ENCODE peak calls at places on chromosome 2, in four cellular contexts. S, V, Z and K are unnamed samples.

GRCh38 chr2:45046786-45047185 is 37.5 kb upstream of the SIX2 start:
- DNase-seq in S (no peak), V (no peak), Z (no peak), K (no peak)

GRCh38 chr2:118169359-118170005 is 81.2 kb downstream of the INSIG2 start:
- DNase-seq in S (no peak), V (no peak), Z (no peak), K (peak; percentile 26)

GRCh38 chr2:199258291-199258690 is 199.4 kb downstream of the SATB2 start:
- DNase-seq in S (no peak), V (no peak), Z (no peak), K (peak; percentile 24)

GRCh38 chr2:120424274-120424796 is 78.4 kb downstream of the INHBB start:
- DNase-seq in S (no peak), V (no peak), Z (no peak), K (no peak)

GRCh38 chr2:112636605-112637288 is 9.0 kb upstream of the SLC20A1 start:
- DNase-seq in S (no peak), V (no peak), Z (no peak), K (no peak)

GRCh38 chr2:64137567-64137966 is 6.7 kb downstream of the PELI1 start:
- DNase-seq in S (no peak), V (no peak), Z (no peak), K (no peak)

GRCh38 chr2:181686566-181687185 is 6.4 kb upstream of the NEUROD1 start:
- DNase-seq in S (no peak), V (no peak), Z (no peak), K (no peak)

GRCh38 chr2:98114643-98115355 is 27.8 kb downstream of the VWA3B start:
- DNase-seq in S (no peak), V (no peak), Z (no peak), K (no peak)

GRCh38 chr2:110796724-110797301 is 64.4 kb downstream of the ACOXL start:
- DNase-seq in S (no peak), V (no peak), Z (no peak), K (no peak)

GRCh38 chr2:102837626-102838198 is 75.9 kb downstream of the TMEM182 start:
- DNase-seq in S (no peak), V (no peak), Z (no peak), K (no peak)

GRCh38 chr2:67790622-67791021 is 272.2 kb downstream of the C1D start:
- DNase-seq in S (no peak), V (no peak), Z (no peak), K (no peak)

GRCh38 chr2:26089337-26089736 is 55.5 kb downstream of the RAB10 start:
- DNase-seq in S (no peak), V (no peak), Z (no peak), K (no peak)

GRCh38 chr2:26088038-26088643 is 54.3 kb downstream of the RAB10 start:
- DNase-seq in S (peak; percentile 54), V (peak; percentile 42), Z (no peak), K (peak; percentile 67)

GRCh38 chr2:26081601-26082000 is 47.7 kb downstream of the RAB10 start:
- DNase-seq in S (no peak), V (no peak), Z (no peak), K (no peak)

GRCh38 chr2:26086155-26086634 is 52.3 kb downstream of the RAB10 start:
- DNase-seq in S (no peak), V (no peak), Z (peak; percentile 42), K (no peak)

GRCh38 chr2:26086779-26087178 is 52.9 kb downstream of the RAB10 start:
- DNase-seq in S (no peak), V (no peak), Z (no peak), K (no peak)
- TF ChIP-seq JUNB in S (no peak), V (no peak), Z (no peak), K (no peak)

DNA sequence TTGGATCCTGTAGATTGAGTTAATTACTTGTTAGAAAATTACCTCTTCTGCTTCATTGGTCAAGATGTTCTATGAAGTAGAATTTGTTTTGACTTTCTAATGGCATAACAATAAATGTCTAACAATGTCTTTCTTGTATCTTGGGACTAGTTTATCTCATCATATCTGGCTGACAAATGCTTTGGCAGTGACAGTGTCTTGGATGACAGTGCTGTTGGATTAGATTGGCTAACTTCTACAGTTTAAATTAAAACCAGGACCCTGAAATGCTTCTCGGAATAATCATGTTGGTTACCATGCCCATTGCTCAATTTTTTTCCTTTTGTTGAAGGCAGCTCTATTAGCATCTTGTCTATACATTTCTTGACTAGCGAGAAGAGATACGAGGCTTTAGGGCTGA is 176.9 kb downstream of the PARD3B start:
- DNase-seq in S (no peak), V (no peak), Z (no peak), K (no peak)
- TF ChIP-seq CREB1 in S (no peak), V (no peak), Z (no peak), K (no peak)

DNA sequence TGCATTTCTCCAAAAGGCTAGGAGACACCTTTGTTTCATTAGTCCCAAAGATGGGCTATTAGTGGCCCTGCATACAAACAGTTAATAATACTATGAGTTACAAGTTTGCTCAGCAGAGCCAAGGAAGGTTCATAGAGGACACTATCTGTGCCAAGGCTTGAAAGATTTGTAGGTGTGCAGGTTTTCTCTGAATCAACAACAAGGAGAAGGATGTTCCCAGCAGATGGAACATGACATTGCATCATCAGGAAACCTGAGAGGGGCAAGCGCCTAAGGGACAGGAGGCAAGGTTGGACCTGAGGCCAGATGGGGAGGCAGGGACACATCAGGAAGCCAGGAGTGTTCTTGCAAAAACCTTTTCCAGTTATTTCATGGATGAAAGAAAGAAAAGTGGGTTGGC is 35.4 kb upstream of the STK17B start:
- DNase-seq in S (no peak), V (no peak), Z (no peak), K (peak; percentile 13)
- H3K4me2 ChIP-seq in S (no peak overlapping the region), V (no peak overlapping the region), Z (no peak overlapping the region), K (no peak overlapping the region)

GRCh38 chr2:1538663-1539062 is 125.4 kb downstream of the TPO start:
- DNase-seq in S (no peak), V (peak; percentile 25), Z (no peak), K (peak; percentile 85)
- TF ChIP-seq JUNB in S (no peak), V (no peak), Z (no peak), K (no peak)

DNA sequence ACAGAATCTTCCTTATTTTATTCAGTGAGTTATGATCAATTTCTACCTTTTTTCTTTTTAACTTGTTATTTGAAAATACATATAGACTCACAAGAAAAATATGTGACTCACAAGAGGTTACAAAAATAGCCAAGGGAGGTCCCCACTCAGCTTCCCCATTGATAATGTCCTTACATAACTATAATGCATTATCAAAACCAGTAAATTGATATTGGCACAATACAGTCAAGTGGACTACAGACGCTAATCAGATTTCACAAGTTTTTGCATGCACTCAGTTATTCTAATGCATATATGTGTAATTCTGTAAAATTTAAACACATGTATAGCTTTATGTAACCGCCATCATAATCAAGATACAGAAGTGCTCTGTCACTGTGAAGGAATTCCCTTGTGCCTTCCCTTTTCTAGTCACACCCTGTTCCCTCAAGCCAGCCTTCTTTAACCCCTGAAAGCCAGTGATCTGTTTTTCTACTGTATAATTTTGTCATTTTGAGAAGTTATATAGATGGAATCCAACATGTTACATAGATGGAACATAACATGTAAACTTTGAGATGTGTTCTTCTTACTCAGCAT is 118.4 kb downstream of the ALMS1 start:
- DNase-seq in S (peak; percentile 23), V (no peak), Z (no peak), K (no peak)
- TF ChIP-seq CREB1 in S (no peak), V (no peak), Z (no peak), K (no peak)

GRCh38 chr2:29847901-29848300 is 73.5 kb downstream of the ALK start:
- DNase-seq in S (no peak), V (no peak), Z (no peak), K (no peak)
- H3K4me2 ChIP-seq in S (no peak overlapping the region), V (no peak overlapping the region), Z (no peak overlapping the region), K (no peak overlapping the region)

GRCh38 chr2:211117026-211117425 is 560.6 kb downstream of the CPS1 start:
- DNase-seq in S (no peak), V (no peak), Z (no peak), K (no peak)
- TF ChIP-seq JUNB in S (no peak), V (no peak), Z (no peak), K (no peak)

DNA sequence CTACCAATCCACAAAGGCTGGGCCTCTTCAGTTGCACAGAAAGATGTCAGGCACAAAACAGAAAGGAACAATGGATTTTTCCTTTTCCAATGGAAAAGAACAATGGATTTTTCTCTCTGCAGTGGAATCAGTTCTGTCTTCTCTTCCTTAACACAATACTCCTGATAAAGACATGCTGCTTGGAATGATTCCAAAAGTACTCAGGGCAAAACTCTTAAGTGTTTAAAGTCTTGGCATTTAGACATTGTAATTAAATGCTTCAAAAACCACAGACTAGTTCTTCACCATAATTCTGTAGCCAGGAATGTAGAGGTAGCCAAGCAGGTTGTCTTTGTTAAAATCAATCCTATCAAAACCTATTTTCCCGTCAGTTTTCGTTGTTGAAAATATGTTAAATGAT is 46.8 kb upstream of the FLACC1 start:
- DNase-seq in S (no peak), V (no peak), Z (no peak), K (no peak)
- TF ChIP-seq CREB1 in S (no peak), V (no peak), Z (no peak), K (no peak)

GRCh38 chr2:238817382-238817781 is 30.5 kb upstream of the TWIST2 start:
- DNase-seq in S (no peak), V (no peak), Z (no peak), K (peak; percentile 2)

GRCh38 chr2:238818576-238818975 is 29.3 kb upstream of the TWIST2 start:
- DNase-seq in S (no peak), V (no peak), Z (no peak), K (no peak)

GRCh38 chr2:238814815-238815214 is 33.1 kb upstream of the TWIST2 start:
- DNase-seq in S (no peak), V (no peak), Z (no peak), K (no peak)

GRCh38 chr2:238817931-238818330 is 30.0 kb upstream of the TWIST2 start:
- DNase-seq in S (no peak), V (no peak), Z (no peak), K (no peak)

DNA sequence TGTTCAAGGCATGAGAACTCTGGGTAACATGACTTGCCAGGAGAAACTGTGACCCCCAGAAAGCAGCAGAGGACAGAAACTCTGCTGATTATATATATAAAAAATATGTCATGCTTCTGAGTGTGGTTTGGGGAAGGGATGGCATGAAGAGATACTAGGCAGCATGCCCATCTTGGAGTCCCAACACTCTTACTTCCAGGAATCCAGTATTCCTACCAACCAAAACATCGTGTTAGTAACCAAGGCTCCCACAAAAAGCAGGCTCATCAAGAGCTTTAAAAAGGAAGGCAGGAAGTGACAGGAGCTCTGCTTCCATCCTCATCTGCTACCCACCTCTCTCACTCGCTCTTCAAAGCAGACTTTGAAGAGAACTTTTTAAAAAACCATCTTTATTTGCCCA is 31.6 kb upstream of the TWIST2 start:
- DNase-seq in S (no peak), V (no peak), Z (no peak), K (no peak)
- H3K4me2 ChIP-seq in S (no peak overlapping the region), V (no peak overlapping the region), Z (no peak overlapping the region), K (no peak overlapping the region)

GRCh38 chr2:898319-898718 is 52.3 kb upstream of the SNTG2 start:
- DNase-seq in S (peak; percentile 26), V (peak; percentile 12), Z (no peak), K (peak; percentile 87)
- TF ChIP-seq JUNB in S (no peak), V (no peak), Z (no peak), K (no peak)